ENCODE peak calls at places on chromosomes 13 and 19, in five cellular contexts. G, O, V, B and X are unnamed samples.

GRCh38 chr13:32731576-32731975 is 145.3 kb downstream of the PDS5B start:
- DNase-seq in G (no peak), O (no peak), V (peak), B (no peak), X (no peak)

GRCh38 chr19:29614046-29614445 is 8.0 kb downstream of the POP4 start:
- DNase-seq in G (no peak), O (no peak), V (no peak), B (no peak), X (no peak)

GRCh38 chr19:787551-787950 is 9.7 kb upstream of the PTBP1 start:
- DNase-seq in G (no peak), O (no peak), V (no peak), B (no peak), X (no peak)

GRCh38 chr13:76048675-76049396 is 412.7 kb downstream of the LMO7 start:
- DNase-seq in G (no peak), O (no peak), V (no peak), B (no peak), X (no peak)

GRCh38 chr13:76516013-76516412 is 370.2 kb downstream of the KCTD12 start:
- DNase-seq in G (no peak), O (no peak), V (peak), B (no peak), X (no peak)

GRCh38 chr19:57099199-57099661 is 20.6 kb upstream of the USP29 start:
- DNase-seq in G (peak), O (peak), V (peak), B (peak), X (peak)

GRCh38 chr13:84609716-84610115 is 727.4 kb upstream of the SLITRK1 start:
- DNase-seq in G (no peak), O (no peak), V (peak), B (no peak), X (no peak)

GRCh38 chr19:7159105-7159933 is 89.8 kb downstream of the ZNF557 start:
- DNase-seq in G (no peak), O (no peak), V (peak), B (no peak), X (no peak)

GRCh38 chr19:4234862-4235201 is 5.5 kb downstream of the EBI3 start:
- DNase-seq in G (no peak), O (no peak), V (no peak), B (no peak), X (no peak)

GRCh38 chr13:30409911-30410704 is 12.2 kb upstream of the UBE2L5 start:
- DNase-seq in G (no peak), O (no peak), V (peak), B (no peak), X (no peak)

GRCh38 chr13:95098916-95099315 is 202.3 kb downstream of the ABCC4 start:
- DNase-seq in G (no peak), O (no peak), V (no peak), B (no peak), X (no peak)

GRCh38 chr19:54142166-54142780 is 4.7 kb downstream of the CNOT3 start:
- DNase-seq in G (no peak), O (no peak), V (peak), B (no peak), X (no peak)

GRCh38 chr13:29684441-29684840 is 89.0 kb upstream of the SLC7A1 start:
- DNase-seq in G (no peak), O (no peak), V (peak), B (no peak), X (no peak)

GRCh38 chr13:20360835-20361412 is 128.8 kb upstream of the GJB6 start:
- DNase-seq in G (no peak), O (no peak), V (peak), B (no peak), X (no peak)

GRCh38 chr13:113840541-113841354 is 23.1 kb downstream of the GAS6 start:
- DNase-seq in G (no peak), O (no peak), V (no peak), B (no peak), X (no peak)

GRCh38 chr19:15812059-15812722 is 3.3 kb downstream of the OR10H1 start:
- DNase-seq in G (peak), O (no peak), V (no peak), B (no peak), X (no peak)

GRCh38 chr19:23957660-23958281 is 43.1 kb downstream of the ZNF726 start:
- DNase-seq in G (peak), O (no peak), V (peak), B (no peak), X (no peak)

GRCh38 chr13:59684105-59684504 is 479.6 kb downstream of the DIAPH3 start:
- DNase-seq in G (no peak), O (no peak), V (no peak), B (no peak), X (no peak)

GRCh38 chr13:54965881-54966280 is 1937.3 kb downstream of the OLFM4 start:
- DNase-seq in G (no peak), O (no peak), V (no peak), B (no peak), X (no peak)

GRCh38 chr13:33634526-33635111 is 183.3 kb upstream of the RFC3 start:
- DNase-seq in G (no peak), O (peak), V (no peak), B (no peak), X (no peak)

GRCh38 chr13:97712770-97713169 is 240.7 kb upstream of the IPO5 start:
- DNase-seq in G (no peak), O (no peak), V (no peak), B (no peak), X (no peak)

GRCh38 chr19:33580026-33580644 is 41.6 kb upstream of the CHST8 start:
- DNase-seq in G (no peak), O (no peak), V (peak), B (no peak), X (no peak)

GRCh38 chr19:56317749-56318148 is 3.1 kb upstream of the ZSCAN5A start:
- DNase-seq in G (no peak), O (no peak), V (no peak), B (no peak), X (no peak)

GRCh38 chr19:54478677-54479266 is 5.7 kb upstream of the CDC42EP5 start:
- DNase-seq in G (peak), O (peak), V (peak), B (peak), X (peak)

GRCh38 chr13:31943591-31943990 is 88.0 kb upstream of the FRY start:
- DNase-seq in G (no peak), O (no peak), V (peak), B (no peak), X (no peak)

GRCh38 chr13:83378901-83379300 is 503.4 kb downstream of the SLITRK1 start:
- DNase-seq in G (no peak), O (no peak), V (peak), B (no peak), X (no peak)

GRCh38 chr19:30064021-30064699 is 122.1 kb downstream of the URI1 start:
- DNase-seq in G (no peak), O (no peak), V (no peak), B (no peak), X (no peak)

GRCh38 chr13:77318741-77319140 is 8.2 kb downstream of the MYCBP2 start:
- DNase-seq in G (no peak), O (no peak), V (no peak), B (no peak), X (no peak)

GRCh38 chr13:113447596-113447995 is 5.7 kb downstream of the ADPRHL1 start:
- DNase-seq in G (no peak), O (no peak), V (no peak), B (no peak), X (no peak)

GRCh38 chr13:93517658-93518057 is 291.1 kb downstream of the GPC6 start:
- DNase-seq in G (no peak), O (no peak), V (no peak), B (no peak), X (no peak)

GRCh38 chr19:38211206-38211605 is 12.8 kb downstream of the DPF1 start:
- DNase-seq in G (no peak), O (peak), V (peak), B (peak), X (no peak)

GRCh38 chr19:39539165-39539518 is 819 bp downstream of the EID2 start:
- DNase-seq in G (no peak), O (peak), V (no peak), B (peak), X (no peak)

GRCh38 chr19:54523403-54523802 is 20.8 kb downstream of the LAIR2 start:
- DNase-seq in G (no peak), O (no peak), V (peak), B (no peak), X (no peak)

GRCh38 chr13:77506874-77507273 is 28.6 kb upstream of the SCEL start:
- DNase-seq in G (peak), O (no peak), V (peak), B (no peak), X (peak)

GRCh38 chr19:47644743-47645499 is 36.0 kb downstream of the BICRA start:
- DNase-seq in G (no peak), O (no peak), V (no peak), B (no peak), X (no peak)

GRCh38 chr19:6765738-6766356 is 1.4 kb downstream of the SH2D3A start:
- DNase-seq in G (peak), O (peak), V (no peak), B (no peak), X (peak)

GRCh38 chr13:50999641-51000040 is 90.0 kb downstream of the RNASEH2B start:
- DNase-seq in G (no peak), O (no peak), V (no peak), B (no peak), X (no peak)

GRCh38 chr13:48542581-48543341 is 9.9 kb upstream of the RCBTB2 start:
- DNase-seq in G (no peak), O (peak), V (peak), B (peak), X (no peak)

GRCh38 chr19:42242071-42242511 is 311 bp downstream of the GSK3A start:
- DNase-seq in G (no peak), O (no peak), V (peak), B (no peak), X (peak)

GRCh38 chr19:46493236-46494114 is 2.2 kb downstream of the PNMA8B start:
- DNase-seq in G (no peak), O (peak), V (peak), B (peak), X (no peak)

GRCh38 chr19:46492841-46493235 is 2.8 kb downstream of the PNMA8B start:
- DNase-seq in G (no peak), O (peak), V (no peak), B (peak), X (no peak)

GRCh38 chr19:46494936-46495788 is 505 bp downstream of the PNMA8B start:
- DNase-seq in G (no peak), O (peak), V (no peak), B (peak), X (no peak)

GRCh38 chr19:46495789-46496099 is at the start of gene PNMA8B:
- DNase-seq in G (no peak), O (peak), V (peak), B (peak), X (peak)

GRCh38 chr19:46494115-46494935 is 1.3 kb downstream of the PNMA8B start:
- DNase-seq in G (no peak), O (peak), V (no peak), B (peak), X (no peak)
- TF ChIP-seq EZH2 in G (no peak), O (peak), V (no peak), B (no peak), X (no peak)

DNA sequence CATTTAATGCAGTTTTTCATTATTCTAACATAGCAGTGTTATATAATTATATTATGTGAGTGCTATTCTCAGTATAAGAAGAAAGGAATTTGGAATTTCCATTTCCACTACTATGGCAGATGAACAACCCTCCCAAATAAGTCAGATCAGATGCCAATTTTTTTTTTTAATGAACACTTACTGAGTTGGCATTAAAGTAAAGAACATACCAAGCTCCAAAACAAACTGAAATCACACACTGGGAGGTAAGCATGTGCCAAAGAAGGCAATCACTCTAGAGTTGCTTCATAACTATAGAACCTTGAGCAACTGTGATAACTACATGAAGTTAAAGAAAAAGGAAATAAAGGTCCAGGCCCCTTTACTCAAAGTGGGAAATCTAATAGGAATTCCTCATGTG is 90.3 kb downstream of the RNF17 start:
- DNase-seq in G (no peak), O (no peak), V (no peak), B (no peak), X (no peak)
- TF ChIP-seq EZH2phosphoT487 in G (no peak), O (no peak), V (no peak), B (no peak), X (no peak)

GRCh38 chr19:51440052-51440451 is 18.2 kb downstream of the SIGLEC8 start:
- DNase-seq in G (no peak), O (no peak), V (no peak), B (no peak), X (no peak)

GRCh38 chr19:51439021-51439465 is 19.2 kb downstream of the SIGLEC8 start:
- DNase-seq in G (no peak), O (peak), V (peak), B (peak), X (no peak)

GRCh38 chr19:51440846-51441409 is 17.3 kb downstream of the SIGLEC8 start:
- DNase-seq in G (no peak), O (no peak), V (peak), B (no peak), X (no peak)

DNA sequence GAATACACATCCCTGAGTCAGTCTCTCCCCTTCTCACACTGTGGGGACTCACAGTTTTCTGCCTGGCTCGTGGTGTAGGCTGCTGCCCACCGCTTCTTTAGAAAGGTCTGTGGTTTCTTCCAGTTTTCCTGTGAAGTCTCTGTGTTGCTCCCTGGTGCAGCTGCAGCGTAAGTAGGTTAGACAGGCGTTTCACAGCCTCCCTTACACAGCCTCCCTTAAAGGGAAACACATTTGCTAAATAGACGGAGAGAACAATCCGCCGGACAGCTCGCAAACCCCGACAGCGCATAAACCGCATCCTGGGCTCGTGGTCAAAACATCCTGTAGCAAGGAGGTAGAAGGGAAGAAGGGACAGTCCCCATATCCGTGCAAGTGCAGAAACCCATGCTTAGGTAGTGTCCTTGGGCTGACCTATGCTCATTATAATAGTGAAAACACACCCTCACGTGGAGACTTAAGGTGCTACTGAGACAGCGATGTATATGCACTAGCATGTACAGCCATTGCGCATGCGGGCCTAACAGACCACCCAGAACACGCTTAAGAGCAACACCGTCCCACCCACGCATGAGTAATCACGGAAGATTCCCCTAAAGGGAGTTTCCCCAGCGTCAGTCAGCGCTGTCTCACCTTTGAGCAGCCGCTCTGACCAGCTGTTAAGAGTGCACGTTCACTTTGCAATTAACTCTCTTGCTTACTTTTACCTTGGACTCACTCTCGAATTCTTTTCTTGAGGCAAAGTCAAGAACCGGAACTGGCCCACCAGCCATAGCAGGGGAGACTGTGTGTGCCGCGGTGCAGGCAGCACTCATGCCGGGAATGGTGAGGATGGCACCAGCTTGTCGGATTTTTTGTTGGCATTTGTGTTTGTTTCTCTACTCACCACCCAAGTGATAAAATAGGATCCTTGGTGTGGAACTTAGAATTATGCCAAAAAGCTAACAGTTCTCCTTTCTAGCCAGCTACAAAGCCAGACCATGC is 16.6 kb downstream of the SIGLEC8 start:
- DNase-seq in G (no peak), O (no peak), V (no peak), B (no peak), X (no peak)
- TF ChIP-seq EZH2 in G (no peak), O (no peak), V (no peak), B (no peak), X (no peak)

DNA sequence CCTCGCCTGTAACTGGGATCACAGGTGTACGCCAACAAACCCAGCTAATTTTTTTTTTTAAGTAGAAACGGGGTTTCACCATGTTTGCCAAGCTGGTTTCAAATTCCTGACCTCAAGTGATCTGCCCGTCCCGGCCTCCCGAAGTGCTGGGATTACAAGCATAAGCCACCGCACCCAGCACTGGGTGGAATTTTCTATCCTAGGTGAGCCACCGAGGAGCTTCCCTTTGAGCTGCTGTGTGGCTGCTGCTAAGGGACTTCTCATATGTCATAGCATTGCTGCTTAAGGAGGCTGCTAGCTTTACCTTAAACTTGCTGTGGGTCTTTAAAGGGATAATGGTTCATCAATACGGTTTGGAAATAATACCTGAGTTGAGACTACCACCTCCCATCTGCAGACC is 2.9 kb upstream of the AMER2 start:
- DNase-seq in G (no peak), O (no peak), V (no peak), B (no peak), X (no peak)
- TF ChIP-seq EZH2phosphoT487 in G (no peak), O (no peak), V (no peak), B (no peak), X (no peak)

GRCh38 chr13:74136089-74136658 is 2.0 kb upstream of the KLF12 start:
- DNase-seq in G (no peak), O (peak), V (peak), B (no peak), X (no peak)
- TF ChIP-seq EZH2 in G (no peak), O (no peak), V (no peak), B (no peak), X (no peak)

GRCh38 chr19:34662919-34663318 is 14.0 kb downstream of the SCGB2B2 start:
- DNase-seq in G (peak), O (peak), V (peak), B (peak), X (peak)
- TF ChIP-seq EZH2phosphoT487 in G (no peak), O (no peak), V (no peak), B (no peak), X (no peak)

GRCh38 chr19:17953316-17953801 is 13.5 kb upstream of the KCNN1 start:
- DNase-seq in G (no peak), O (no peak), V (no peak), B (no peak), X (no peak)
- TF ChIP-seq EZH2 in G (no peak), O (no peak), V (no peak), B (no peak), X (no peak)

GRCh38 chr19:52542984-52543664 is 15.7 kb downstream of the ZNF808 start:
- DNase-seq in G (no peak), O (no peak), V (no peak), B (no peak), X (no peak)
- TF ChIP-seq EZH2phosphoT487 in G (no peak), O (no peak), V (no peak), B (no peak), X (no peak)